ENCODE peak calls at places on chromosome 14, in ten cellular contexts. Q is A549, C is brain microvascular endothelial cell, H is esophagus squamous epithelium, Y is HFF-Myc, E is AG09309, K is kidney epithelial cell, B is heart right ventricle, F is kidney, R is Peyer's patch. J is an unnamed sample.

GRCh38 chr14:33842299-33842698 is 108.6 kb downstream of the EGLN3 start:
- DNase-seq in Q (no peak), Y (no peak), E (no peak), F (no peak), C (no peak), B (no peak), H (no peak), R (no peak), K (no peak), J (no peak)

GRCh38 chr14:93926209-93926872 is 803 bp upstream of the FAM181A start:
- DNase-seq in R (no peak), H (no peak), E (no peak), B (no peak), Q (no peak), F (peak), K (no peak), C (no peak), Y (no peak), J (no peak)

GRCh38 chr14:75422169-75422568 is 5.7 kb upstream of the JDP2 start:
- DNase-seq in Y (no peak), H (no peak), C (peak), B (no peak), F (no peak), K (peak), R (no peak), E (peak), Q (peak), J (no peak)

GRCh38 chr14:28703482-28703881 is 63.1 kb upstream of the FOXG1 start:
- DNase-seq in E (no peak), C (no peak), F (no peak), B (no peak), K (no peak), R (no peak), H (no peak), Q (no peak), Y (no peak), J (no peak)

GRCh38 chr14:28913056-28913455 is 146.5 kb downstream of the FOXG1 start:
- DNase-seq in Q (no peak), R (no peak), K (no peak), Y (no peak), F (no peak), E (no peak), H (no peak), B (no peak), C (no peak), J (no peak)

GRCh38 chr14:77257700-77258099 is 13.3 kb downstream of the NGB start:
- DNase-seq in K (no peak), H (no peak), R (no peak), F (peak), C (no peak), Y (no peak), B (no peak), E (no peak), Q (no peak), J (no peak)

GRCh38 chr14:31969371-31969770 is 107.7 kb upstream of the ARHGAP5 start:
- DNase-seq in F (no peak), Y (no peak), B (no peak), R (no peak), Q (no peak), E (no peak), H (no peak), C (no peak), K (no peak), J (no peak)

GRCh38 chr14:105223770-105224544 is 24.4 kb upstream of the BTBD6 start:
- DNase-seq in E (no peak), Y (no peak), F (no peak), H (no peak), K (no peak), R (no peak), Q (no peak), C (no peak), B (no peak), J (no peak)

GRCh38 chr14:75578786-75579781 is 664 bp downstream of the FLVCR2 start:
- DNase-seq in C (peak), B (peak), H (no peak), F (peak), E (no peak), Y (no peak), R (peak), K (peak), Q (peak), J (no peak)

GRCh38 chr14:100584056-100585031 is 2.9 kb downstream of the BEGAIN start:
- DNase-seq in B (no peak), E (no peak), R (no peak), H (no peak), K (no peak), C (no peak), Q (no peak), F (peak), Y (no peak), J (no peak)

GRCh38 chr14:100708349-100709217 is 18.1 kb upstream of the DLK1 start:
- DNase-seq in C (no peak), Q (no peak), R (no peak), B (peak), K (no peak), Y (no peak), E (no peak), H (no peak), F (no peak), J (no peak)

GRCh38 chr14:39467889-39468524 is 35.8 kb upstream of the FBXO33 start:
- DNase-seq in C (peak), Y (no peak), H (no peak), F (no peak), Q (no peak), E (peak), R (no peak), B (no peak), K (no peak), J (no peak)

GRCh38 chr14:98069712-98070133 is 1202.3 kb downstream of the BCL11B start:
- DNase-seq in C (peak), R (no peak), F (no peak), Y (no peak), K (peak), Q (no peak), E (no peak), H (no peak), B (no peak), J (no peak)

GRCh38 chr14:83958359-83958758 is 1571.6 kb upstream of the FLRT2 start:
- DNase-seq in H (no peak), R (no peak), Q (no peak), K (no peak), Y (no peak), C (no peak), E (no peak), B (no peak), F (no peak), J (no peak)

GRCh38 chr14:91365552-91365951 is 52.1 kb downstream of the CCDC88C start:
- DNase-seq in E (no peak), K (no peak), F (no peak), R (no peak), C (no peak), Y (no peak), Q (no peak), H (no peak), B (no peak), J (no peak)

DNA sequence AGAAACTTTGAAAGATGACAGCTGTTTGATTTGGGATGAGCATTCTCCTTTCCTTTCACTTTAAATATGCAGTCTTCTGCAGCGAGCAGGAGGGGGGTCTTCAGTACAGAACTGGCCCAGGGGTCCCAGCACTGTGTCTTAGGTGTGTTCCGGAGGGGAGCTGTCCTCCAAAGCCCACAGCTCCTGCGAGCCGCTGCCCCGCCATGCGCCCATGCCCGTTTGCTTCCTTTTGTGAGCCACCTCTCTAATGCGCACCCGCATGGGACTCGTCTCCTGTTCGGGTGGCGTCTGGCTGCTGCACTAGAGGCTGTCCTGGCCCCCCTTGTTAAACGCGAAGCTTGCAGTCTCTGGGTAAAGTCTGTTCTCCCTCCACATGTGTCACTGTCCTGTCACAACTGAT is 48.4 kb upstream of the ASPG start:
- DNase-seq in Q (no peak), R (no peak), C (no peak), K (no peak), E (no peak), Y (no peak), F (no peak), B (no peak), H (no peak), J (no peak)
- TF ChIP-seq CTCF in Q (no peak), R (no peak), C (no peak), K (no peak), E (no peak), Y (no peak), F (no peak), B (no peak), H (no peak), J (no peak)

DNA sequence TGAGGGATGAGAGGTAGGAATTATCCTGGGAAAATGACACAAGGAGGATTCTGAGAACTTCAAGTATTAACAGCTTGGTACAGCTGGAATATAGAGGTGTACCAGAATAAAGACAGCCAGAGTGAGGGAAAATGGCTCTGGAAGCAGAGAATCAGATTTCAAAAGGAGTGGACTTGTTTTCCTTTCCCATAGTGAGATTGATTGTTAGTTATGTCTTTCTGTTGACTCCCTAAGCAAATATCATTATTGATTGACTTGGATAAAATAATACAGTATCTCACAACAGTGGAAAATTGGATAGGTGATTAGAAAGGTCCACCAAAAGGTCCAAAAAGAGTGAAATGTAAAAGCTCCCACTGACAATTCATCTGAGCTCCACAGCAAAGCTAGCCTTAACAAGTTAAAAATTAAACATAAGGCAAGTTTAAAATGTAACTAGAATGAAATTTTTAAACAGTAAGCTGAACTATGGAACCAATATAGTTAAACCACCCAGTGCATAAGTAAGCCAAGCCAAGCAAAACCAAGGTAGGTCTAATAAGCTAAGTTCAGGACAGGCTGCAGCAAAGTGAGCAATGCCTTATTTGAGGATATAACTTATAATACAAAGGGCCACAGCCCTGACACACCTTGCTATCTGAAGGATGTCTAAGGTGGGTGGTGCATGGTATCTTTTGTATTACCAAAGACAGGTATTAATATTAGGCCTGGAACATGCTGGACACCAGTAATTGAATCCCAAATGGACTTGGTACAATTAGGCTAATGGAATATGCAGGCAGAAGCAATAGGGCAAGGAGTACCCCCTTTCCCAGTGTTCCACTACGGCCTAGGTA is 21.8 kb downstream of the ENTPD5 start:
- DNase-seq in Q (no peak), E (no peak), K (no peak), H (no peak), R (peak), F (no peak), Y (no peak), B (no peak), C (no peak), J (no peak)
- H3K4me3 ChIP-seq in Q (no peak), E (no peak), K (no peak), H (no peak), R (no peak), F (peak), Y (no peak), B (no peak), C (no peak), J (no peak)

GRCh38 chr14:30270200-30271161 is 288.5 kb upstream of the G2E3 start:
- DNase-seq in C (peak), H (no peak), B (peak), Q (peak), F (peak), R (peak), E (peak), K (peak), Y (peak), J (peak)

GRCh38 chr14:30264161-30264560 is 294.8 kb upstream of the G2E3 start:
- DNase-seq in E (no peak), B (no peak), H (no peak), F (no peak), K (no peak), R (no peak), Q (no peak), C (no peak), Y (no peak), J (no peak)

GRCh38 chr14:30267141-30267540 is 291.8 kb upstream of the G2E3 start:
- DNase-seq in K (no peak), Q (no peak), E (no peak), F (no peak), Y (no peak), R (no peak), H (no peak), B (no peak), C (no peak), J (no peak)

GRCh38 chr14:30260772-30261607 is 298.0 kb upstream of the G2E3 start:
- DNase-seq in Q (no peak), K (no peak), C (no peak), F (no peak), E (no peak), B (no peak), R (no peak), H (no peak), Y (no peak), J (no peak)

DNA sequence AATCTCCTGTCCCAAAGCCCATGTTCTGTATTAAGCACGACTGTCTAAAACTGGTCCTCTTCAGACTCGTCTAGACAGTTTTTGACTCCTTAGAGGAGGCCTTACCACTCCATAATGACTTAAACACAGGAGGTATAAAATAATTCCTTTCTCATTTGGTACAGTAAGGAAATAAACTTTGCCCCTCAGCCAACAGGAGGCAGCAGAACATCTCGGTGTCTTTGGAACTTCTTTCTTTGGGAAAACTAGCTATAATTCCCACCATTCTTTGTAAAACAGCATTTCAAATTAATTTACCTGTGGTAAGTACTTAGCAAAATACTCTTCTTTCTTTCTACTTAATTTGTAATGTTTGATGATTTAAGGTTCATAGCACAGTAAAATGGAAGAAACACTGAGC is 292.7 kb upstream of the G2E3 start:
- DNase-seq in E (no peak), Q (no peak), K (no peak), B (no peak), R (no peak), Y (no peak), C (no peak), H (no peak), F (no peak), J (no peak)
- TF ChIP-seq CTCF in E (no peak), Q (no peak), K (no peak), B (no peak), R (no peak), Y (no peak), C (no peak), H (no peak), F (no peak), J (no peak)

GRCh38 chr14:103137721-103138482 is 14.6 kb downstream of the TNFAIP2 start:
- DNase-seq in H (no peak), K (no peak), F (no peak), R (no peak), B (no peak), Y (no peak), C (no peak), E (no peak), Q (no peak), J (no peak)

GRCh38 chr14:103136388-103137271 is 13.4 kb downstream of the TNFAIP2 start:
- DNase-seq in E (no peak), H (no peak), Q (no peak), Y (no peak), C (peak), B (no peak), F (peak), K (no peak), R (no peak), J (no peak)

GRCh38 chr14:103140316-103141109 is 17.3 kb downstream of the TNFAIP2 start:
- DNase-seq in R (peak), C (no peak), B (no peak), K (peak), Q (no peak), F (peak), E (no peak), Y (no peak), H (no peak), J (no peak)

GRCh38 chr14:103139371-103140016 is 16.2 kb downstream of the TNFAIP2 start:
- DNase-seq in H (no peak), E (no peak), Y (no peak), B (no peak), F (no peak), R (no peak), C (no peak), Q (no peak), K (no peak), J (no peak)

GRCh38 chr14:103138483-103139370 is 15.5 kb downstream of the TNFAIP2 start:
- DNase-seq in H (no peak), R (no peak), Y (no peak), E (no peak), Q (no peak), K (no peak), C (no peak), B (no peak), F (peak), J (no peak)
- H3K4me3 ChIP-seq in H (peak), R (no peak), Y (no peak), E (no peak), Q (no peak), K (no peak), C (no peak), B (peak), F (no peak), J (peak)

GRCh38 chr14:66311058-66311457 is 175.1 kb upstream of the CCDC196 start:
- DNase-seq in Q (no peak), E (no peak), R (no peak), F (no peak), C (no peak), B (no peak), H (no peak), K (no peak), Y (no peak), J (no peak)

GRCh38 chr14:66311935-66312334 is 174.2 kb upstream of the CCDC196 start:
- DNase-seq in E (no peak), C (no peak), H (no peak), B (no peak), Q (no peak), F (no peak), K (no peak), R (no peak), Y (no peak), J (no peak)

GRCh38 chr14:66315098-66315497 is 171.1 kb upstream of the CCDC196 start:
- DNase-seq in E (no peak), R (no peak), H (no peak), K (no peak), Y (no peak), Q (no peak), B (no peak), F (no peak), C (no peak), J (no peak)

DNA sequence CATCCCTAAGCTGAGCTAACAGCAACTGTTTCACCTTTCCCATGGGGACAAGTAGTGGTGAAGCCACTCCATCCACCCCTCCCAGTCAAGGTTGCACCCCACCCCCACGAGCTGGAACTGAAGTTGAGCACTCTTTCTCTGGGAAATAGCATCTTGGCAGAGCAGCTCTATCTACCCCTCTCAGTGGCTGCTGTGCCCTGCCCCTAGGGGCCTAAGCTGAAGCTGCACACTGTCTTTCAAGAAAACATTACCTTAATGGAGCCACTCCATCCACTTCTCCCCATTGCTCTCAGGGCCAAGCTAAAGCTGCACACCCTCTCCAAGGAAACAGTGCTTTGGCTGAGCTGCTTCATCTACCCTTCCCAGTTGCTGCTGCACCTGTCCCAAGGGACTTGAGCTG is 170.6 kb upstream of the CCDC196 start:
- DNase-seq in H (no peak), K (no peak), B (no peak), R (no peak), F (no peak), C (no peak), E (no peak), Q (no peak), Y (no peak), J (no peak)
- TF ChIP-seq CTCF in H (no peak), K (no peak), B (no peak), R (no peak), F (no peak), C (no peak), E (no peak), Q (no peak), Y (no peak), J (no peak)

GRCh38 chr14:50340045-50340444 is 27.9 kb downstream of the DMAC2L start:
- DNase-seq in C (no peak), K (no peak), E (no peak), Y (no peak), F (no peak), B (no peak), R (no peak), H (no peak), Q (no peak), J (no peak)
- H3K4me3 ChIP-seq in C (no peak), K (no peak), E (no peak), Y (no peak), F (no peak), B (no peak), R (no peak), H (no peak), Q (no peak), J (no peak)

GRCh38 chr14:67151082-67151666 is 38.1 kb upstream of the GARIN2 start:
- DNase-seq in F (no peak), K (no peak), B (no peak), H (no peak), Y (no peak), R (no peak), Q (no peak), C (no peak), E (no peak), J (no peak)
- TF ChIP-seq CTCF in F (no peak), K (no peak), B (peak), H (no peak), Y (peak), R (no peak), Q (no peak), C (peak), E (peak), J (peak)